ENCODE peak calls at places on chromosomes 2 and 18, in six cellular contexts. D, G, A, C, U and E are unnamed samples.
A peak's percentile ranks its signal among the peaks of the same experiment; 100 is the strongest.

GRCh38 chr18:56460590-56460989 is 177.8 kb downstream of the TXNL1 start:
- DNase-seq in G (no peak), C (no peak), D (no peak), U (no peak), A (peak; percentile 46), E (peak; percentile 22)

GRCh38 chr2:149098722-149099121 is 60.2 kb downstream of the LYPD6B start:
- DNase-seq in U (no peak), G (no peak), C (no peak), D (no peak), A (no peak), E (peak; percentile 19)

GRCh38 chr2:119483896-119484718 is 40.2 kb downstream of the SCTR start:
- DNase-seq in C (no peak), G (no peak), A (no peak), U (no peak), D (no peak), E (no peak)

GRCh38 chr2:111135910-111136297 is 15.2 kb downstream of the BCL2L11 start:
- DNase-seq in D (no peak), A (peak; percentile 24), G (peak; percentile 7), C (peak; percentile 29), U (peak; percentile 24), E (no peak)

GRCh38 chr2:172588931-172589330 is 33.0 kb downstream of the PDK1 start:
- DNase-seq in C (no peak), A (no peak), U (no peak), D (no peak), G (no peak), E (no peak)

GRCh38 chr2:53021285-53021684 is 746.3 kb upstream of the CHAC2 start:
- DNase-seq in G (no peak), D (no peak), U (no peak), C (no peak), A (no peak), E (peak; percentile 13)

GRCh38 chr18:10408131-10408530 is 46.3 kb upstream of the APCDD1 start:
- DNase-seq in C (no peak), D (no peak), U (no peak), G (no peak), A (no peak), E (no peak)

GRCh38 chr2:1974391-1974790 is 230.1 kb upstream of the PXDN start:
- DNase-seq in G (no peak), U (no peak), C (no peak), D (no peak), A (no peak), E (no peak)

GRCh38 chr2:166060191-166060590 is 67.6 kb downstream of the SCN1A start:
- DNase-seq in D (no peak), A (no peak), G (no peak), U (no peak), C (no peak), E (no peak)

GRCh38 chr2:214781226-214781625 is 28.3 kb downstream of the BARD1 start:
- DNase-seq in C (no peak), G (no peak), A (no peak), U (no peak), D (no peak), E (no peak)

GRCh38 chr2:224572338-224572737 is 12.8 kb downstream of the CUL3 start:
- DNase-seq in G (no peak), D (no peak), C (no peak), U (no peak), A (no peak), E (no peak)

GRCh38 chr2:5693288-5694015 is 1.3 kb downstream of the SOX11 start:
- DNase-seq in U (no peak), G (no peak), D (no peak), C (no peak), A (no peak), E (no peak)

GRCh38 chr2:99140860-99141109 is 722 bp upstream of the C2orf15 start:
- DNase-seq in U (no peak), D (no peak), G (no peak), A (no peak), C (no peak), E (no peak)

GRCh38 chr18:61606759-61607158 is 273.5 kb downstream of the CDH20 start:
- DNase-seq in C (no peak), U (no peak), D (no peak), A (peak; percentile 3), G (peak; percentile 30), E (peak; percentile 98)

GRCh38 chr2:78541451-78542267 is 483.8 kb upstream of the REG3G start:
- DNase-seq in G (no peak), D (no peak), C (peak; percentile 98), A (peak; percentile 2), U (peak; percentile 54), E (no peak)
- TF ChIP-seq MYC in G (no peak), D (no peak), C (peak; percentile 78), A (no peak), U (peak; percentile 54), E (no peak)

GRCh38 chr2:157876771-157877108 is 610 bp upstream of the ACVR1 start:
- DNase-seq in D (no peak), U (no peak), C (no peak), A (no peak), G (no peak), E (no peak)

GRCh38 chr2:157876066-157876770 is at the start of gene ACVR1:
- DNase-seq in U (peak; percentile 94), A (peak; percentile 91), C (peak; percentile 95), D (no peak), G (peak; percentile 78), E (peak; percentile 95)

GRCh38 chr2:157874997-157875719 is 972 bp downstream of the ACVR1 start:
- DNase-seq in D (no peak), A (peak; percentile 9), C (no peak), G (no peak), U (peak; percentile 18), E (peak; percentile 58)

GRCh38 chr2:157874278-157874825 is 1.8 kb downstream of the ACVR1 start:
- DNase-seq in D (no peak), C (no peak), A (no peak), U (no peak), G (no peak), E (peak; percentile 35)

GRCh38 chr2:157875720-157876065 is 437 bp downstream of the ACVR1 start:
- DNase-seq in G (peak; percentile 27), C (peak; percentile 18), U (peak; percentile 84), A (no peak), D (no peak), E (peak; percentile 43)
- TF ChIP-seq MYC in G (no peak), C (no peak), U (no peak), A (no peak), D (no peak), E (no peak)

DNA sequence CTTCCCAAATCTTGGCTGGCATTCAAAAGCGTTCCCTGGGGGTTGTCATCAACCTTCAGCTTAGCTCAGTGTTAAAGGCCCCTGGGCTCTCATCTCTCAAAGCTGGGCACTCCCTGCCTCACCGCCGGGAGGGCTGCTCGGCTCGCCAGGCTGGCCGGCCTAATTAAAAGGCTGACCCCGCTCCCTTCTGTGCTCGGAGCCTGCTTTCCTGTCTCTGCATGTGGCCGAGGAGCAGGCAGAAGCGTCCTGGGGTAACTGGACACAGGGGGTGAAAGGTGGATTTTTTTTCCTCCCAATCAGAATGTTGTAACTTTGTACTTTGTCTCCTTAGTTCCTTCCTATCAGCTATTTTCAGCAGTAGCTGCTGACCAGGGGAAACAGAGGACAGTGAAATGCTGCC is 231.1 kb downstream of the GBX2 start:
- DNase-seq in D (no peak), C (no peak), U (no peak), G (no peak), A (no peak), E (no peak)
- TF ChIP-seq MYC in D (no peak), C (no peak), U (no peak), G (no peak), A (no peak), E (no peak)

GRCh38 chr2:217160978-217161973 is 301.4 kb upstream of the TNP1 start:
- DNase-seq in A (no peak), U (no peak), C (no peak), D (no peak), G (no peak), E (peak; percentile 93)
- TF ChIP-seq MYC in A (no peak), U (no peak), C (no peak), D (no peak), G (no peak), E (no peak)

DNA sequence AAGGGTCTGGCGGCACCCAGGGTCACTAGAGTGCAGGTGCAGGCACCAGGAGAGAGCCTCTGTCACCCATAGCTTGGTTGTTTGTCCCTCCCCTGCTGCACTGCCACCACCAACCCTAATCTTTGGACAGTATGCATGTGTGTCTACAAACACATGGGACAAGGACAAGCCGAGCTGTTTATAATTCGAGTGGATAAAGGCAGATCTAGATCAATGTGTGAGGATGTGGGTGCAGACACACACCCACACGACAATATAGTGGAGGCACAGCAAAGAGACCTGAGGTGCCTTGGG is 199.2 kb downstream of the TNS1 start:
- DNase-seq in C (no peak), G (no peak), D (no peak), A (no peak), U (no peak), E (no peak)
- TF ChIP-seq MYC in C (no peak), G (no peak), D (no peak), A (no peak), U (no peak), E (no peak)

GRCh38 chr2:10536569-10537133 is 88.5 kb upstream of the ODC1 start:
- DNase-seq in C (no peak), U (no peak), D (no peak), A (peak; percentile 40), G (no peak), E (no peak)

GRCh38 chr2:10533811-10534321 is 85.7 kb upstream of the ODC1 start:
- DNase-seq in C (no peak), G (no peak), D (no peak), U (no peak), A (peak; percentile 92), E (no peak)

GRCh38 chr2:10532631-10533101 is 84.5 kb upstream of the ODC1 start:
- DNase-seq in G (no peak), D (no peak), A (no peak), C (no peak), U (no peak), E (no peak)

GRCh38 chr2:10535703-10536102 is 87.6 kb upstream of the ODC1 start:
- DNase-seq in G (no peak), U (no peak), D (no peak), A (no peak), C (no peak), E (no peak)

DNA sequence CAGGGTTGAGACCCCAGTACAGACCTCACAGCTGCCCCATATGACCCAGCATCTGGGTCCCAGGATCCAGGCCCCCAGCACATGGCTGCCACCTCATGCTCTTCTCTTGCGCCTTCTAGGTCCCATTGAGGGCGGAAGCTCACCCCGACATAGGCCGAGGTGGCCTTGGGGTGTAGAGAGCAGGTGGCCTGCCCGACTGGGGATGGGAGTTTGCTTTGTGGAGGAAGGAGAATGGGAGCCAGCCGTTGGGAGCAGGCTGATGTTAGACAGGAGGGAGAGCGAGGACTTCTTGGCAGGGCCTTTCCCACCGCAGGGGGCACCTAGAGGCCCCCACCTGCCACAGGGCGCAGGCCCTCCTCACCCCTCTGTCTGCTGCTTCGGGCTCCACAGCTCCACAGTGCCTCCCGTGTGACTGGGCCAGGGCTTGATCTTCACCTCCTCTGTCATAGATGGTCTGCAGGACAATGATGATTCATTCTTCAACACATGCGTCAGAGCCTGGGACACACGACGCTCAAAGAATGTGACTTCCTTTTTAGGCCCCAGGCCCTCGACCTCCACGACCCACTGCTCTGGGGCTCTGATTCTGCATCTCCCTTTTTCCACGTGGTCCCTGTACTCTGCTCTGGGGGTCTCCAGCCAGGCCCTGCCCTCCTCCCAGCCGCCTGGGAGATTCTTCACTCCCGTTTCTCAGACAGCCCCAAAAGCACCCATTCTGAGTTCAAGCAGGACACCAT is 86.6 kb upstream of the ODC1 start:
- DNase-seq in G (no peak), D (no peak), U (no peak), C (peak; percentile 49), A (peak; percentile 84), E (no peak)
- TF ChIP-seq MYC in G (no peak), D (no peak), U (no peak), C (no peak), A (peak; percentile 23), E (no peak)